ENCODE peak calls at places on chromosomes 4 and X, in ten cellular contexts. X, W, B, R, I, S, O, V, E and N are unnamed samples.

GRCh38 chr4:48986654-48987164 is 634 bp downstream of the CWH43 start:
- DNase-seq in R (no peak), V (no peak), I (no peak), S (no peak), W (no peak), B (no peak), O (no peak), X (no peak), E (no peak), N (no peak)

GRCh38 chrX:42973321-42973720 is 195.4 kb upstream of the PPP1R2C start:
- DNase-seq in E (no peak), R (no peak), B (no peak), V (no peak), O (no peak), W (no peak), S (no peak), I (no peak), X (no peak), N (no peak)

GRCh38 chr4:138217567-138217966 is 24.6 kb downstream of the SLC7A11 start:
- DNase-seq in X (no peak), E (no peak), O (no peak), W (no peak), I (no peak), B (no peak), V (no peak), S (no peak), R (no peak), N (no peak)

GRCh38 chr4:159069922-159070321 is 33.0 kb upstream of the RAPGEF2 start:
- DNase-seq in X (no peak), S (no peak), R (no peak), I (no peak), W (no peak), E (no peak), O (no peak), V (no peak), B (no peak), N (no peak)

GRCh38 chrX:130024127-130024526 is 41.7 kb downstream of the BCORL1 start:
- DNase-seq in W (peak), R (peak), S (peak), E (peak), V (peak), I (peak), X (peak), O (peak), B (peak), N (peak)

GRCh38 chrX:12950851-12951589 is 23.9 kb upstream of the TMSB4X start:
- DNase-seq in X (no peak), O (no peak), W (peak), V (no peak), S (no peak), R (no peak), I (no peak), B (no peak), E (no peak), N (peak)

GRCh38 chr4:13476915-13477314 is 7.2 kb downstream of the RAB28 start:
- DNase-seq in W (no peak), I (no peak), B (no peak), X (no peak), E (no peak), V (no peak), O (no peak), R (no peak), S (no peak), N (no peak)

GRCh38 chr4:21992330-21992729 is 43.8 kb upstream of the KCNIP4 start:
- DNase-seq in S (no peak), X (no peak), E (no peak), I (no peak), B (no peak), R (no peak), W (no peak), O (no peak), V (no peak), N (no peak)

GRCh38 chr4:11013265-11013664 is 328.7 kb upstream of the CLNK start:
- DNase-seq in B (no peak), R (no peak), I (no peak), S (no peak), O (no peak), W (no peak), V (no peak), X (no peak), E (no peak), N (no peak)

GRCh38 chr4:93373893-93374860 is 454.4 kb upstream of the ATOH1 start:
- DNase-seq in V (no peak), B (no peak), S (no peak), E (no peak), X (no peak), O (no peak), R (no peak), W (no peak), I (no peak), N (no peak)

GRCh38 chr4:139734875-139735380 is 69.3 kb downstream of the MGST2 start:
- DNase-seq in I (peak), X (peak), B (peak), O (no peak), E (peak), S (peak), V (peak), R (peak), W (no peak), N (peak)
- TF ChIP-seq POLR2A in I (peak), X (no peak), B (no peak), O (no peak), E (no peak), S (peak), V (no peak), R (no peak), W (no peak), N (no peak)

DNA sequence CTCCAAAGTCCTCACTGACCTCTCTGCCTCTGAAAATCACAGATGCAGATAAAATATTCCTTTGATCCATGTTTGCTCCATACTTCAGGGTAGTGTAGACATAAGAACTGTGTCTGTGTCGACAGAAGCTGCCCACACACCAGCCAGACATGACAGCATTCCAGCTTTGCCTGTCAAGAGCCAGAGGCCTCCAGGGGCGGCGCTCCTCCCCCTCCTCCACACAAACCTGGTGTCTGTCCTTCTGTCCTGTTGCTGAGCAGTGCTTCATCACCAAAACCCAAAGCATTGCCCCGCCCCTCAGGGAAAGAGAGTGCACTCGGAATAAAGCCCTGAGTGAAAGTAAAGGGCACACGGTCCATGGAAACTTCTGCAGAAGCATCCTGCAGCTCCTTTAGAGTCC is 379.4 kb downstream of the FBXW7 start:
- DNase-seq in V (no peak), W (no peak), O (no peak), E (no peak), R (no peak), X (no peak), S (no peak), B (no peak), I (no peak), N (no peak)
- TF ChIP-seq POLR2A in V (no peak), W (no peak), O (no peak), E (no peak), R (no peak), X (no peak), S (no peak), B (no peak), I (no peak), N (no peak)

DNA sequence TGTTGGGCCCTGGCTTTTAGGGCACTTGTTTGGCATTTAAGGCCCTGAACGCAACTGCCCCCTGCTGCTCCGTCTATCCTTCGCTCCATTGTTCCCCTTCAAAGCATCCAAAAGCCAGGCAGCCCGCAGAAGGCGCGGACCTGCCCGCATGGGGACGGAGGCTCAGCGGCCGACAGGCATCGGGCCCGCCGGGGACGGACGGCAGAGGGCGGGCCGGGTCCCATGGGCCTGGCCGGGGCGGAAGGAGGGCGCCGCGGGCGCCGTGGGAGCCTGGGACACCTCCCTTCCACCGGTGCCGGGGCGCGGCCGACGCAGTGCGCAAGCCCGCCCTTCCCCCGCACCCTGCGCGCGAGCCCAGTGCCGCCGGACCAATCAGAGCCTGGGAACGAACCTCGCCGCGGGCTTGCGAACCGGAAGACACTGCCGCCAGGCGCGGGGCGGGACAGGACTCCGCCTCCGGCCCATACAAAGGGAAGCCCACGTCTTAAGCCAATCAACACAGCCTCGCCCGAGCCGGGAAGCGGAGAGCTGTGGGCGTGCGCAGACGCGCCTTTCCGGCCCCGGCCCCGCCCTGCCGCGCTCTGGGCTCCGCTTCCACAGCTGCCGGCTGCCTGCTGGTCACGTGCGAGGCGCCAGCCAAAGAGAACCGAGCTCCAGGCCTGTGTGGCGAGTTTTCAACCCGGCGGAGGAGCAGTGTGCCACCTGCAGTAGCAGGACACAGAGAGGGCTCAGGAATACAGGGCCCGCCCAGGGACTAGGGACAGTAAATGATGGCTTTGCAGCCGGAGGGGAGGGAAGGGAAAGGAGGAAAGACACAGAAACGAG is 2.1 kb upstream of the ARHGAP4 start:
- DNase-seq in X (peak), V (peak), R (peak), S (peak), B (peak), W (peak), E (peak), I (peak), O (peak), N (peak)
- TF ChIP-seq POLR2A in X (no peak), V (peak), R (no peak), S (peak), B (peak), W (peak), E (peak), I (peak), O (no peak), N (peak)

DNA sequence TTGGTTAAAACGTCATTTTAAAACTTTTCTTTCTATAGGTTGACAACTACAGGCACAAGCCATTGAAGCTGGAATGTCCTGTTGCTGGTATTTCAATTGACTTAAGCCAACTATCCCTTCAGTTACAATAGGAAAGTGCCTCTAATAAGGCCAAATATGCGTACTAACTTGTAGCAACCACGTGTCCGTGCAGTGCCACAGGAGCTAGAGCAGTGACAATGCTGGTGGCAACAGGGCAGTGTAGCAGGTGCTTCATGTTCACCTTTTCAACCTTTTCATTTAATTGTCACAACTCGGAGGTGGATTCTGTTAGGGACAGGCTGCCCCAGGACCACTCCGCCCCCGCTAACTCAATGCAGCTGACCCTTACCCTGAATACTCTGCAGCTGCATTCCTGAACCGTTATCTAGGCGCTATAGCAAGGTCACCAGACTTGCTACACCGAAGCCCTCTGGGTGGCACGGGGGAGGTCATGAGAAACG is 37.7 kb downstream of the ERVMER34-1 start:
- DNase-seq in E (no peak), I (peak), O (no peak), V (no peak), S (no peak), R (peak), B (no peak), X (no peak), W (no peak), N (no peak)
- TF ChIP-seq POLR2A in E (peak), I (peak), O (no peak), V (no peak), S (no peak), R (no peak), B (no peak), X (no peak), W (no peak), N (no peak)

GRCh38 chr4:109847896-109848442 is at the start of gene LRIT3:
- DNase-seq in R (no peak), X (no peak), E (no peak), S (no peak), W (no peak), O (no peak), B (no peak), I (no peak), V (no peak), N (no peak)
- TF ChIP-seq POLR2A in R (no peak), X (no peak), E (no peak), S (no peak), W (no peak), O (no peak), B (no peak), I (no peak), V (no peak), N (no peak)

DNA sequence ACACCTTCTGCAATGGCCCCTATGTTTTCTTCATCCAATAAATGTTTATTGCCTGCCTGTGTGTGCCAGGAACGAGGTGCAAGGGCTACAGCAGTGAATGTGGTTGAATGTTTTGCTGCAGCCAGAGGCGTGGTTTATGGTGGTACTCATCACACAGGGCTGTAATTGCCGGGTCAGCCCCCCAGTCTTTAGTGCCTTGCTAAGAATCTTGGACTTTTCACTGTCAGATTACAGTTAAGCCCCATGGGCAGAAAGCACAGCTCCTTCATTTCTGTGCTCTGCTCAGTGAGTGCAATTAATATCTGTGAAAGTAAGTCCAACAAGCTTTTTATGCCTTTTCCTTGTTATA is 67.8 kb downstream of the TAPT1 start:
- DNase-seq in S (no peak), X (no peak), R (no peak), E (no peak), V (no peak), I (no peak), B (no peak), O (no peak), W (no peak), N (no peak)
- TF ChIP-seq POLR2A in S (no peak), X (no peak), R (no peak), E (no peak), V (no peak), I (no peak), B (no peak), O (no peak), W (no peak), N (no peak)

DNA sequence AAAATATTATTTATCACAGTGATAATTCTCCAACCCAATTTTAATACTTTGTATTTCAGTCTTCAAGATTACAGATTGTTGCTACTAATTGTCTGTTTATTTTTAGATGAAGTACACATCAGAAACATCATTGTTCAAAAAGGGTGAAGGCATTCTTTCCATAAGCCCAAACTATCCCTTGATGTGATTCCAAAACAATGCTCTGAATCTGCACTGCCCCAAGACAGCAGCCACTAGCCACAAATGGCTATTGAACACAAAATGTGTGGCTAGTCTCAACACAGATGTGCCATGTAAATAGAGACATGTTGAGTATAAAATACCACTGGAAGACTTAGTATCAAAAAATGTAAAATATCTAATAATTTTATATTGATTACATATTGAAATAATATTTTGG is 150.7 kb upstream of the MAB21L2 start:
- DNase-seq in B (no peak), S (no peak), W (no peak), I (no peak), X (no peak), O (no peak), V (no peak), E (no peak), R (no peak), N (no peak)
- TF ChIP-seq POLR2A in B (no peak), S (no peak), W (no peak), I (no peak), X (no peak), O (no peak), V (no peak), E (no peak), R (no peak), N (no peak)

GRCh38 chr4:139555073-139555704 is 830 bp downstream of the SETD7 start:
- DNase-seq in S (peak), W (peak), E (peak), V (peak), B (peak), I (peak), R (peak), O (peak), X (peak), N (peak)
- TF ChIP-seq POLR2A in S (peak), W (peak), E (no peak), V (peak), B (peak), I (peak), R (peak), O (no peak), X (peak), N (peak)

DNA sequence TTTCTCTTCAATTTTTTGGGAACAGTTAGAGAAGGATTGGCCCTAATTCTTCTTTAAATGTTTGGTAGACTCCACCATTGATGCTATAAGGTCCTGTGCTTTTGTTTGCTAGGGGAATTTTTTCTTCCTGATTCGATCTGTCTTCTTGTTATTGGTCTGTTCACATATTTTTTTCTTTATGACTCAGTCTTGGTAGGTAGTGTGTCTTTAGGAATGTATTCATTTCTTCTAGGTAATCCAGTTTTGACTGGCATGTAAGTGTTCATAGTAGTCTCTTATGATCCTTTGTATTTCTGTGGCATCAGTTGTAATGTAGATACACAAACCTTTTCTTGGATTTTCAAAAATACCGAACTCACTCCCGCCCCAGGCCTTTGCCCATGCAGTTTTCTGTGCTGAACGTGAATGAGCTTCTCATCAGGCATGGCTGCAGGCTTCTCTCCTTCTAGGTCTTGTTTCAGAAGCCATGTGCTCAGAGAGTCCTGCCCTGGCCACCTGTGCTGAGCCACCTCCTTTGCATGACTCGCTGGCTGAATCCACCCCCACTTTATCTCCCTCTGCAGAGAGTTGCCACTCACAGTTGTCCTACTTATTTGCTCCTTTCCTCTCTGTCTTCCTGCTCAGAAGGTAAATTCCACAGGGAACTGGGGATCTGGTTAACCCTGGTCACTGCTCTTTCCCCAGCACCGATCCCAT is 67.0 kb downstream of the STK32B start:
- DNase-seq in B (no peak), I (no peak), R (no peak), S (no peak), W (no peak), O (no peak), X (no peak), E (no peak), V (no peak), N (no peak)
- TF ChIP-seq POLR2A in B (no peak), I (no peak), R (no peak), S (no peak), W (no peak), O (no peak), X (no peak), E (no peak), V (no peak), N (no peak)

GRCh38 chr4:6179362-6179761 is 21.0 kb downstream of the JAKMIP1 start:
- DNase-seq in S (no peak), I (no peak), B (no peak), V (no peak), W (no peak), R (no peak), O (no peak), X (no peak), E (no peak), N (no peak)

GRCh38 chr4:6175426-6175825 is 24.9 kb downstream of the JAKMIP1 start:
- DNase-seq in I (no peak), W (no peak), V (no peak), E (no peak), B (no peak), S (no peak), R (no peak), X (no peak), O (no peak), N (no peak)

GRCh38 chr4:6180841-6181631 is 19.3 kb downstream of the JAKMIP1 start:
- DNase-seq in O (no peak), W (no peak), I (no peak), R (no peak), B (no peak), S (no peak), V (no peak), X (no peak), E (no peak), N (no peak)

GRCh38 chr4:6178757-6179156 is 21.6 kb downstream of the JAKMIP1 start:
- DNase-seq in W (no peak), R (no peak), I (no peak), V (no peak), E (no peak), S (no peak), B (no peak), O (no peak), X (no peak), N (no peak)

GRCh38 chr4:6177587-6178197 is 22.7 kb downstream of the JAKMIP1 start:
- DNase-seq in S (no peak), O (no peak), W (no peak), I (no peak), X (no peak), E (no peak), V (no peak), R (peak), B (no peak), N (no peak)
- TF ChIP-seq POLR2A in S (no peak), O (no peak), W (no peak), I (no peak), X (no peak), E (no peak), V (no peak), R (no peak), B (no peak), N (no peak)